ENCODE peak calls at places on chromosomes 6 and 20, in four cellular contexts. One of them, this sample, is unnamed.

GRCh38 chr6:169426611-169427010 is 173.0 kb upstream of the THBS2 start:
- DNase-seq in AG04450: no peak
- DNase-seq in effector memory CD4-positive, alpha-beta T cell: no peak
- DNase-seq in left ventricle myocardium inferior: no peak
- DNase-seq in this sample: no peak

GRCh38 chr6:32785781-32786533 is 22.6 kb upstream of the HLA-DQB2 start:
- DNase-seq in AG04450: no peak
- DNase-seq in left ventricle myocardium inferior: no peak
- DNase-seq in effector memory CD4-positive, alpha-beta T cell: no peak
- DNase-seq in this sample: no peak

GRCh38 chr6:35391240-35391968 is 49.0 kb downstream of the PPARD start:
- DNase-seq in effector memory CD4-positive, alpha-beta T cell: no peak
- DNase-seq in AG04450: peak; percentile 85
- DNase-seq in left ventricle myocardium inferior: no peak
- DNase-seq in this sample: no peak

GRCh38 chr6:4707011-4707410 is 69.2 kb upstream of the CDYL start:
- DNase-seq in left ventricle myocardium inferior: no peak
- DNase-seq in effector memory CD4-positive, alpha-beta T cell: no peak
- DNase-seq in AG04450: no peak
- DNase-seq in this sample: no peak

GRCh38 chr6:5093231-5094015 is 8.3 kb downstream of the PPP1R3G start:
- DNase-seq in AG04450: no peak
- DNase-seq in left ventricle myocardium inferior: no peak
- DNase-seq in effector memory CD4-positive, alpha-beta T cell: no peak
- DNase-seq in this sample: no peak

GRCh38 chr20:58707770-58708169 is 15.2 kb downstream of the NPEPL1 start:
- DNase-seq in left ventricle myocardium inferior: peak; percentile 6
- DNase-seq in effector memory CD4-positive, alpha-beta T cell: no peak
- DNase-seq in AG04450: no peak
- DNase-seq in this sample: no peak

GRCh38 chr6:6752129-6752528 is 163.6 kb downstream of the LY86 start:
- DNase-seq in left ventricle myocardium inferior: no peak
- DNase-seq in AG04450: peak; percentile 15
- DNase-seq in effector memory CD4-positive, alpha-beta T cell: no peak
- DNase-seq in this sample: no peak

GRCh38 chr20:9021216-9021615 is 47.7 kb upstream of the PLCB4 start:
- DNase-seq in left ventricle myocardium inferior: no peak
- DNase-seq in AG04450: no peak
- DNase-seq in effector memory CD4-positive, alpha-beta T cell: no peak
- DNase-seq in this sample: no peak

GRCh38 chr6:1047926-1048595 is 263.8 kb upstream of the FOXQ1 start:
- DNase-seq in AG04450: no peak
- DNase-seq in effector memory CD4-positive, alpha-beta T cell: no peak
- DNase-seq in left ventricle myocardium inferior: no peak
- DNase-seq in this sample: no peak

GRCh38 chr6:43231735-43232450 is 2.6 kb upstream of the DNPH1 start:
- DNase-seq in left ventricle myocardium inferior: no peak
- DNase-seq in effector memory CD4-positive, alpha-beta T cell: no peak
- DNase-seq in AG04450: no peak
- DNase-seq in this sample: no peak

GRCh38 chr6:44064089-44064947 is 62.9 kb downstream of the MRPL14 start:
- DNase-seq in effector memory CD4-positive, alpha-beta T cell: no peak
- DNase-seq in AG04450: peak; percentile 86
- DNase-seq in left ventricle myocardium inferior: peak; percentile 39
- DNase-seq in this sample: no peak

GRCh38 chr6:169118346-169118830 is 135.3 kb downstream of the THBS2 start:
- DNase-seq in left ventricle myocardium inferior: no peak
- DNase-seq in effector memory CD4-positive, alpha-beta T cell: no peak
- DNase-seq in AG04450: no peak
- DNase-seq in this sample: no peak

GRCh38 chr6:21468487-21468886 is 125.1 kb upstream of the SOX4 start:
- DNase-seq in left ventricle myocardium inferior: no peak
- DNase-seq in effector memory CD4-positive, alpha-beta T cell: no peak
- DNase-seq in AG04450: no peak
- DNase-seq in this sample: no peak

GRCh38 chr6:27448456-27448855 is 24.4 kb downstream of the ZNF184 start:
- DNase-seq in left ventricle myocardium inferior: no peak
- DNase-seq in AG04450: no peak
- DNase-seq in effector memory CD4-positive, alpha-beta T cell: no peak
- DNase-seq in this sample: no peak

GRCh38 chr6:27451660-27452390 is 21.1 kb downstream of the ZNF184 start:
- DNase-seq in effector memory CD4-positive, alpha-beta T cell: no peak
- DNase-seq in AG04450: no peak
- DNase-seq in left ventricle myocardium inferior: no peak
- DNase-seq in this sample: no peak

DNA sequence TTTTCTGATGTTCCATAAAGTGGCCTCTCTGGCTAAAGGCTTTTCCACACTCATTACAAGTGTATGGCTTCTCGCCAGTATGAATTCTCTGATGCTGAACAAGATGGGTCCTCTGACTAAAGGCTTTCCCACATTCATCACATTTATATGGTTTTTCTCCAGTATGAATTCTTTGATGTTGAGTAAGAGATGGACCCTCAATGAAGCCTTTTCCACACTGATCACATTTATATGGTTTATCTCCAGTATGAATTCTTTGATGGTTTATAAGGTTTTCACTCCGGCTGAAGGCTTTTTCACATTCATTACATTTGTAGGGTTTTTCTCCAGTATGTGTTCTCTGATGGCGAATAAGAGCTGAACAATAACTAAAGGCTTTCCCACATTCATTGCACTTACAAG is 20.4 kb downstream of the ZNF184 start:
- DNase-seq in AG04450: no peak
- DNase-seq in effector memory CD4-positive, alpha-beta T cell: no peak
- DNase-seq in left ventricle myocardium inferior: no peak
- DNase-seq in this sample: no peak
- H3K9me3 ChIP-seq in AG04450: peaks cover 30% of the 10 kb centered on the region
- H3K9me3 ChIP-seq in effector memory CD4-positive, alpha-beta T cell: peaks cover 68% of the 10 kb centered on the region
- H3K9me3 ChIP-seq in left ventricle myocardium inferior: peaks cover 98% of the 10 kb centered on the region
- H3K9me3 ChIP-seq in this sample: peaks cover 80% of the 10 kb centered on the region

GRCh38 chr6:165205632-165206031 is 103.8 kb downstream of the C6orf118 start:
- DNase-seq in effector memory CD4-positive, alpha-beta T cell: no peak
- DNase-seq in left ventricle myocardium inferior: no peak
- DNase-seq in AG04450: no peak
- DNase-seq in this sample: no peak
- H3K9me3 ChIP-seq in effector memory CD4-positive, alpha-beta T cell: no peaks in the 10 kb centered on the region
- H3K9me3 ChIP-seq in left ventricle myocardium inferior: peaks cover 9% of the 10 kb centered on the region
- H3K9me3 ChIP-seq in AG04450: peaks cover 24% of the 10 kb centered on the region
- H3K9me3 ChIP-seq in this sample: peaks cover 4% of the 10 kb centered on the region

GRCh38 chr6:93713974-93714373 is 294.6 kb upstream of the EPHA7 start:
- DNase-seq in left ventricle myocardium inferior: no peak
- DNase-seq in effector memory CD4-positive, alpha-beta T cell: no peak
- DNase-seq in AG04450: no peak
- DNase-seq in this sample: no peak
- H3K9me3 ChIP-seq in left ventricle myocardium inferior: peaks cover 69% of the 10 kb centered on the region
- H3K9me3 ChIP-seq in effector memory CD4-positive, alpha-beta T cell: no peaks in the 10 kb centered on the region
- H3K9me3 ChIP-seq in AG04450: peaks cover 12% of the 10 kb centered on the region
- H3K9me3 ChIP-seq in this sample: peaks cover 2% of the 10 kb centered on the region

DNA sequence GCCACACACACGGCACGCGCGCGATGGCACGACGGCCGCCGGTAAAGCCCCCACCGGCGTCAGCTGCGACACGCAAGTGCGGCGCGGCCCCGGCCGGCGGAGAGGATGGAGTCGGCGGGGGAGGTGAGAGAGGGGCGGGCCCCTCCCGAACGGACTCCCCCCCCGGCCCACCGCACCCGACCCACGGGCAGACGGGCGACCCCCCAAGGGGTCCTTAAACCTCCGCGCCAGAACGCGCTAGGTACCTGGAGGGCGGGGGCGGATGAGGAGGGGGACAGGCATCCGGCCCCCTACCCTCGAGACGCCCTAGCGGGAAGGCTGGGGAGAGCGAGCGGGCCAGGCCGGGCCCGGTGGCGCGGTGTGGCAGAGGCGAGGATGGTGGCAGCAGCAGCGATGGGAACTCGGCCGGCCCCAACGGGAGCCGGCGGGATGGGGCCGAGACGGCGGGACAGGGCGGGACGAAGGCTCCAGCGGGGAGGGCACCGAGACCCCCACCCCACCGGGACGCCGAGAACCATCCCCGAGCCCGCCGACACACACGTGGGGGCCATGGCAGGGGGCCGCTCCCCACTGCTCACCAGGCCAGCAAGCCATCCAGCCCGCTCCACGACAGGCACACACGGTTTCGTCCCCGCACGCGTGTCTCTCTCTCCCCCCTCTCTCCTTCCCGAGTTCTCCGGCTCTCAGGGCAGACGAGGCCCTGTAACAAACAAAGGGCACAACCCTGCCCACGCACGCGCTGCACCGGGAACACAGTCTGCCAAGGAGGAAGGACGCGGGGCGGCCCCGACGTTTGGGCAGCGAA is 1515.4 kb upstream of the DEFB115 start:
- DNase-seq in effector memory CD4-positive, alpha-beta T cell: no peak
- DNase-seq in left ventricle myocardium inferior: no peak
- DNase-seq in AG04450: no peak
- DNase-seq in this sample: no peak
- H3K9me3 ChIP-seq in effector memory CD4-positive, alpha-beta T cell: no peaks in the 10 kb centered on the region
- H3K9me3 ChIP-seq in left ventricle myocardium inferior: peaks cover 52% of the 10 kb centered on the region
- H3K9me3 ChIP-seq in AG04450: peaks cover 53% of the 10 kb centered on the region
- H3K9me3 ChIP-seq in this sample: no peaks in the 10 kb centered on the region

GRCh38 chr20:3126527-3126859 is 33.2 kb downstream of the FASTKD5 start:
- DNase-seq in effector memory CD4-positive, alpha-beta T cell: no peak
- DNase-seq in AG04450: no peak
- DNase-seq in left ventricle myocardium inferior: no peak
- DNase-seq in this sample: no peak
- H3K9me3 ChIP-seq in effector memory CD4-positive, alpha-beta T cell: no peaks in the 10 kb centered on the region
- H3K9me3 ChIP-seq in AG04450: peaks cover 19% of the 10 kb centered on the region
- H3K9me3 ChIP-seq in left ventricle myocardium inferior: no peaks in the 10 kb centered on the region
- H3K9me3 ChIP-seq in this sample: no peaks in the 10 kb centered on the region

This sample was measured in T-helper 17 cell.